ENCODE peak calls at places on chromosomes 2 and 18, in five cellular contexts. R is K562, I is transverse colon, V is SK-N-SH, F is sigmoid colon. B is an unnamed sample.

GRCh38 chr2:239387811-239388210 is 13.0 kb downstream of the HDAC4 start:
- DNase-seq in I (no peak), R (no peak), F (no peak), V (no peak), B (no peak)

GRCh38 chr2:215618145-215618544 is 182.3 kb upstream of the FN1 start:
- DNase-seq in V (no peak), R (no peak), I (no peak), F (no peak), B (no peak)

GRCh38 chr2:160096414-160096813 is 34.0 kb upstream of the PLA2R1 start:
- DNase-seq in V (no peak), R (no peak), F (no peak), I (no peak), B (no peak)

GRCh38 chr2:41701231-41701630 is 346.6 kb upstream of the PKDCC start:
- DNase-seq in F (no peak), V (no peak), I (no peak), R (no peak), B (no peak)

GRCh38 chr2:1884933-1885580 is 140.7 kb upstream of the PXDN start:
- DNase-seq in R (no peak), V (no peak), F (no peak), I (no peak), B (no peak)

GRCh38 chr18:58682429-58683069 is 11.3 kb downstream of the MALT1 start:
- DNase-seq in F (no peak), R (no peak), I (peak), V (no peak), B (peak)

GRCh38 chr2:124908411-124908810 is 883.3 kb downstream of the CNTNAP5 start:
- DNase-seq in V (no peak), I (no peak), R (no peak), F (no peak), B (no peak)

GRCh38 chr2:62597323-62597722 is 91.3 kb upstream of the TMEM17 start:
- DNase-seq in F (no peak), R (no peak), V (no peak), I (no peak), B (no peak)

GRCh38 chr2:98469862-98470544 is 25.3 kb downstream of the INPP4A start:
- DNase-seq in I (no peak), R (no peak), V (no peak), F (peak), B (no peak)

GRCh38 chr2:58156780-58157179 is 84.3 kb downstream of the FANCL start:
- DNase-seq in V (no peak), I (no peak), F (no peak), R (no peak), B (no peak)

GRCh38 chr2:65057391-65058052 is 1.3 kb downstream of the CEP68 start:
- DNase-seq in I (no peak), R (peak), V (no peak), F (no peak), B (no peak)

GRCh38 chr18:41660654-41661053 is 294.4 kb upstream of the PIK3C3 start:
- DNase-seq in I (no peak), R (no peak), V (no peak), F (no peak), B (no peak)

GRCh38 chr2:86290596-86291327 is 46.7 kb downstream of the REEP1 start:
- DNase-seq in V (no peak), R (no peak), I (no peak), F (no peak), B (no peak)

GRCh38 chr2:179441551-179441950 is 176.9 kb upstream of the SESTD1 start:
- DNase-seq in R (no peak), F (no peak), V (no peak), I (no peak), B (no peak)

GRCh38 chr18:71673954-71674353 is 870.2 kb downstream of the CBLN2 start:
- DNase-seq in R (no peak), V (no peak), I (no peak), F (no peak), B (no peak)

GRCh38 chr18:27785815-27786537 is 391.0 kb downstream of the CDH2 start:
- DNase-seq in I (no peak), R (no peak), V (no peak), F (no peak), B (no peak)

GRCh38 chr2:66576381-66577330 is 141.7 kb downstream of the MEIS1 start:
- DNase-seq in V (no peak), R (no peak), F (peak), I (no peak), B (no peak)

GRCh38 chr2:107313316-107313715 is 427.3 kb upstream of the ST6GAL2 start:
- DNase-seq in F (no peak), V (no peak), I (no peak), R (no peak), B (no peak)

GRCh38 chr18:7037470-7037869 is 80.1 kb downstream of the LAMA1 start:
- DNase-seq in I (no peak), V (no peak), F (no peak), R (no peak), B (peak)

GRCh38 chr18:79685281-79685680 is 5.7 kb downstream of the CTDP1 start:
- DNase-seq in V (peak), I (no peak), R (no peak), F (no peak), B (no peak)

GRCh38 chr2:182241936-182242335 is 184.9 kb downstream of the PDE1A start:
- DNase-seq in I (no peak), F (no peak), R (no peak), V (no peak), B (no peak)

GRCh38 chr2:98517636-98518035 is 73.0 kb downstream of the INPP4A start:
- DNase-seq in R (no peak), F (no peak), V (no peak), I (no peak), B (no peak)

GRCh38 chr2:88955607-88956006 is 264.1 kb downstream of the RPIA start:
- DNase-seq in F (no peak), R (no peak), I (no peak), V (no peak), B (no peak)

GRCh38 chr2:216057688-216058193 is 23.9 kb downstream of the PECR start:
- DNase-seq in R (no peak), V (no peak), F (no peak), I (peak), B (peak)

GRCh38 chr2:153870308-153870707 is 1.4 kb upstream of the GALNT13 start:
- DNase-seq in R (no peak), I (no peak), V (peak), F (no peak), B (no peak)

GRCh38 chr2:145066151-145066661 is 546.3 kb upstream of the ZEB2 start:
- DNase-seq in V (no peak), R (no peak), F (no peak), I (no peak), B (no peak)

GRCh38 chr18:42100917-42101316 is 145.9 kb downstream of the PIK3C3 start:
- DNase-seq in I (no peak), R (no peak), F (no peak), V (no peak), B (no peak)

GRCh38 chr2:101368371-101368770 is 18.9 kb downstream of the CREG2 start:
- DNase-seq in F (no peak), V (no peak), I (no peak), R (no peak), B (no peak)

GRCh38 chr2:74880054-74880728 is 46.3 kb downstream of the HK2 start:
- DNase-seq in V (no peak), F (no peak), I (no peak), R (no peak), B (no peak)

GRCh38 chr18:49728542-49728941 is 84.8 kb downstream of the ACAA2 start:
- DNase-seq in I (peak), V (peak), F (no peak), R (peak), B (peak)

GRCh38 chr18:36772339-36772738 is 56.5 kb downstream of the TPGS2 start:
- DNase-seq in F (no peak), I (no peak), V (no peak), R (no peak), B (no peak)

GRCh38 chr2:20050104-20050711 is 1.2 kb downstream of the LAPTM4A start:
- DNase-seq in F (no peak), R (peak), I (peak), V (peak), B (no peak)
- TF ChIP-seq POLR2AphosphoS5 in F (peak), R (peak), I (peak), V (no peak), B (no peak)

GRCh38 chr2:219280682-219281081 is 1.5 kb downstream of the DNAJB2 start:
- DNase-seq in F (peak), I (no peak), V (no peak), R (no peak), B (no peak)

GRCh38 chr2:219278655-219279150 is 463 bp upstream of the DNAJB2 start:
- DNase-seq in F (no peak), I (no peak), V (no peak), R (no peak), B (no peak)

GRCh38 chr2:219277703-219278654 is 1.2 kb upstream of the DNAJB2 start:
- DNase-seq in V (peak), I (peak), R (peak), F (peak), B (peak)

GRCh38 chr2:219279916-219280516 is 850 bp downstream of the DNAJB2 start:
- DNase-seq in F (peak), V (no peak), R (peak), I (no peak), B (no peak)

DNA sequence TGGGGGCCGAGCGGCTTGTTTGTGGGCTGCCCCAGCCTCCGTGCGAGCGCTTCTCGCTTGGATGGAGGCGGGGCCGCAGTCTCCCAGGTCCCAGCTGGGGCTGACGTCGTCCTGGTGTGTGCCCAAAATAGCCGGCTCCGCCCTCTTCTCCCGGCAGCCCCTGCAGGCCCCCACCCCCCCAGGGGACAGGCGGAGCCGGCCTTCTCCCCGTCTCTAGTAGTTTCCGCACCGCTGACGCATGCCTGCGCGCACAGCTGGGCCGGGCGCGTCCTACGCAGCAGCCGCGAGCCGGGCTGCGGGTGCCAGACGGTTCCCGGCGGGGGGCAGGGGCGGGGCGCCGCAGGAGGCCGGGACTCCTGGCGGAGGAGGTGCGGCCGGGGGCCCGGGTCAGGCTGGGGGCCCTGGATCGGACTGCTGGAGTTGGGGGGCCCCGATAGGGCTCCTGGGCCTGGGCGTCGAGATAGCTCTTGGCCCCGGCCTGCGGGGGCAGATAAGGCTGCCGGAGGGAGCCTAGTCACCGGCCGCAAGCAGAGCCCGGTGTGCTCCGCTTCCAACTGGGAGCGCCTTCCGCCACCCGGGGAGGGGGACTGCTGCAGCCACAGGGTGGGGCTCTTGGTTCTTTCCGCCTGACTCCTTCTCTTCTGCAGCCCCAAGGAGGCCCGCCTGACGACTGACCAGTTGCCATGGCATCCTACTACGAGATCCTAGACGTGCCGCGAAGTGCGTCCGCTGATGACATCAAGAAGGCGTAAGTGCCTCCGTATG is at the start of gene DNAJB2:
- DNase-seq in V (peak), F (peak), R (peak), I (peak), B (peak)
- TF ChIP-seq CTCF in V (peak), F (no peak), R (peak), I (no peak), B (no peak)

GRCh38 chr2:207126724-207127314 is 38.9 kb downstream of the KLF7 start:
- DNase-seq in R (no peak), F (no peak), I (no peak), V (no peak), B (no peak)

GRCh38 chr2:207119048-207119447 is 46.7 kb downstream of the KLF7 start:
- DNase-seq in V (no peak), I (no peak), F (no peak), R (no peak), B (no peak)

GRCh38 chr2:207123776-207124391 is 41.9 kb downstream of the KLF7 start:
- DNase-seq in V (no peak), I (no peak), F (no peak), R (no peak), B (no peak)

GRCh38 chr2:207121784-207122183 is 44.0 kb downstream of the KLF7 start:
- DNase-seq in R (no peak), I (no peak), V (no peak), F (no peak), B (no peak)

DNA sequence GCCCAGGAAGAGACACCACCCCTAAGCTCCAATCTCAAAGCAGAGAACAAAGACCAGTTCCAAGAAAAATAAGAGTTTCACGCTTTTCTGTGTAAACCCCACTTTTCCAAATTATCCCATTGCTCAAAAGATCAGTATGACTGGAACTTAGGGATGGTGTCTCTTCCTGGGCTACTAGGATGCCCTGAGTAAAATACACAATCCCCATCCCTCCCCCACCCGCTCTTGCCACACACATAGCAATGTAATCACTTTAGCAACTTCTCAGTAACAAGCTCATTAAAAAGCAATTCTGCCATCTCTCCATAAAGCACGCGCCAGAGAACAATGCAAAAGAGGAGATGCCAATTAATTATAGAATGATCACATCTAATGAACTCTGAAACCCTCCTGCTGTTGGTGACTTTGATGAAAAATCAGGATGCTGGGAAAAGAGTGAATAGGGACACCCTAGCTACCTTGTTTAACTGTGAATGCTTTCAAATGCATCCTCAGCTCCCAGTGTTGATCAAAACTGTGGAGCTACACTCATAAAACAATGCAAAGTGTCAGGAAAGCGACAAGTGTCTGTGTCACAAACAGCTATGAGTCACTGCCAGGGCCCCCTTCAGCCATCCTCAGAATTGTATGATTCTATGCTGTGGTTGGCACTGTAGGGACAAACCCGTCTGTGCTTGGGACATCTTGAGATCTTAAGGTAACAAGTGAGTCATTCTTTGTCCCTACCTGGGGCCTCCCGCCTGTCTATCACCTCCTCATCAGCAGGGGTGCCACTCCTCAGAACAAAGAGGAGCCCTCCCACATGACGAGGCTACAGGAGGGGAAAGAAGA is 42.6 kb downstream of the KLF7 start:
- DNase-seq in F (no peak), I (no peak), V (no peak), R (no peak), B (no peak)
- TF ChIP-seq POLR2AphosphoS5 in F (no peak), I (no peak), V (no peak), R (no peak), B (no peak)

DNA sequence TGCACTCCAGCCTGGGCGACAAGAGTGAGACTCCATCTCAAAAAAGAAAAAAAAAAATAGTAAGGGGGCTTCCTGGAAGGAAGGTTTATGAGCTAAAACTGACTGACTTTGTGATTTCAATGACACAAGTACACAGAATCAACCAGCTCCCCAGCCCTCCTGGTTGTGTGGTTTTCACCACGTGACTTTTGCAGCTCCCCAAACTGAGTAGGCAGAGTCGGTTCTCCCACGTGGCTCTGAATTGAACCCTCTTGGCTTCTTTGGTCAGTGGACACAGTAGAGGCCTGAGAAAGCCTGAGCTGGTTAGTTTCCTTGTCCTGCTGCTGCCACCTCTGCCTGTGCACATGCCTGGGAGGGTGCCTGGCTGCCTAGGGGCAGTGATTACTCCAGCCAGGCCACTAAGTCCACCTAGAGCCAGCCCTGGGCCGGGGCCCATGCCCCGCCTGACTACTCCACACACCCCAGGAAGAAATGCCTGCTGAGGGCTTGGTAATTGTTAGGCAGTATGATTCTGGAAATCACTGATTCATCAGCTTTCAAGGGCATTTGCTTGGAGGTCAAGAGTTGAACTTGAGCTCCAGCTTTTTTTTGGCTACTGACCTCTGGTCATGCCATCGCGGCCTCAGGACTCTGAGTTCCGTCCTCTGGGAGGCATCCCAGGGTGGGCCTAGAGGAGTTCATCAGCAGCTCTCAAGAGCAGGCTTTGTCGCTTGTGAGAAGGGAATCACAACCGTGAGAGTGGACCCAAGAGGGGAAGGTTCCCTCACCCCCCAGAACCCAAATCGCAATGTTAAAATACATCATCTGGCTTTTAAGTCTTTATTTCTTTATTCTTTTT is 431.9 kb upstream of the HS6ST1 start:
- DNase-seq in V (no peak), I (no peak), F (no peak), R (no peak), B (no peak)
- TF ChIP-seq CTCF in V (no peak), I (no peak), F (no peak), R (no peak), B (no peak)

GRCh38 chr2:20173496-20174402 is 51.2 kb downstream of the SDC1 start:
- DNase-seq in R (no peak), F (no peak), V (peak), I (no peak), B (peak)

GRCh38 chr2:20173064-20173463 is 51.9 kb downstream of the SDC1 start:
- DNase-seq in R (no peak), I (no peak), F (no peak), V (no peak), B (no peak)

GRCh38 chr2:20170646-20171250 is 54.2 kb downstream of the SDC1 start:
- DNase-seq in V (no peak), R (no peak), F (no peak), I (no peak), B (peak)

GRCh38 chr2:20171445-20171977 is 53.4 kb downstream of the SDC1 start:
- DNase-seq in F (no peak), V (peak), I (no peak), R (no peak), B (peak)

GRCh38 chr2:20172273-20173052 is 52.5 kb downstream of the SDC1 start:
- DNase-seq in F (no peak), I (no peak), R (no peak), V (peak), B (peak)
- TF ChIP-seq POLR2AphosphoS5 in F (no peak), I (no peak), R (no peak), V (no peak), B (no peak)

GRCh38 chr2:96916156-96917007 is 46.5 kb upstream of the SEMA4C start:
- DNase-seq in R (no peak), F (peak), V (no peak), I (no peak), B (no peak)
- TF ChIP-seq CTCF in R (no peak), F (peak), V (no peak), I (no peak), B (no peak)

GRCh38 chr2:210673117-210673516 is 116.7 kb downstream of the CPS1 start:
- DNase-seq in F (no peak), I (no peak), R (no peak), V (no peak), B (no peak)
- TF ChIP-seq POLR2AphosphoS5 in F (no peak), I (no peak), R (no peak), V (no peak), B (no peak)

DNA sequence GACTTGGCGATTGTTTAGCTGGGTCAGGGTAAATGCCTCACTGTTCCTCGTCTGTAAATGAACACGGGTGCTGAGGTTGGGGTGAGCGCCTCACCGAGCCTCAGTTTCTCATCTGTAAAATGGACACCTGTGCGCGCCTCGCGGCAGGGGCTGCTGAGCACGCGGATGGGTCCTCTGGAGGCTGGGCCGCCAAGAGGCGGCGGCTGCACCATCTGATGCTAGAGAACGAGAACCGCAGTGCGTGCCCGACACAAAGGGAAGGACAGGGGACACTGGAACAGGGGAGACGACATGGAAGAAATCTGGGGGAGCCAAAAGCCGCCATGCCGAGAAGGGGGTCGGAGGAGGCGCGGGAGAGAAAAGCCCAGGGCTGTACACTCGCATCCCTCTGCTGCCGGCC is 118.7 kb upstream of the ZNF516 start:
- DNase-seq in V (no peak), I (no peak), R (no peak), F (no peak), B (no peak)
- TF ChIP-seq CTCF in V (no peak), I (no peak), R (no peak), F (no peak), B (no peak)

GRCh38 chr2:235616846-235617245 is 123.0 kb downstream of the AGAP1 start:
- DNase-seq in F (no peak), V (no peak), R (no peak), I (no peak), B (no peak)
- TF ChIP-seq POLR2AphosphoS5 in F (no peak), V (no peak), R (no peak), I (no peak), B (no peak)

DNA sequence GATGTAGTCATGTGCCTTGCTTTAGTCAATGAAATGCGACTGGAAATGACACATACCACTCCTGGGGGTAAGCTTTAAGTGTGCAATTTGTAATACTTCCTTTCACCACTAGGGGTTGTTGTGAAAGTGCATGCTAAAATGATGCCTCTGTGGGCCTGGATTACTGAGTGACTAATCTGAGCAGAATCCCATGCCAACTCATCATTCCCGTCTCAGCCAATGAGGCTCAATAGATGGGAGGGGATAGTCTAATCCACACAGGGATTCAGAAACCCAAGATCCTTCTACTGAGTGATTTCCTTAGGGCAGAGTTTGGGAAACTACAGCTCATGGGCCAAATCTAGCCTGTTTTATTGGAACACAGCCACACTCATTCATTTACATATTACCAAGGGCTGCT is 54.0 kb downstream of the HRH4 start:
- DNase-seq in I (no peak), R (peak), F (no peak), V (peak), B (no peak)
- TF ChIP-seq CTCF in I (peak), R (peak), F (no peak), V (peak), B (no peak)